ENCODE peak calls at places on chromosomes 3 and 15, in eight cellular contexts. One of them, this sample, is unnamed.

GRCh38 chr15:57517027-57517671 is 74.6 kb upstream of the MYZAP start:
- DNase-seq in fibroblast of gingiva: no peak
- DNase-seq in ACHN: no peak
- DNase-seq in upper lobe of right lung: no peak
- DNase-seq in RWPE1: no peak
- DNase-seq in sciatic nerve: no peak
- DNase-seq in mucosa of gallbladder: no peak
- DNase-seq in left colon: no peak
- DNase-seq in this sample: no peak

GRCh38 chr3:109803274-109803673 is 465.9 kb upstream of the DPPA4 start:
- DNase-seq in upper lobe of right lung: no peak
- DNase-seq in ACHN: peak; percentile 13
- DNase-seq in fibroblast of gingiva: no peak
- DNase-seq in mucosa of gallbladder: no peak
- DNase-seq in left colon: no peak
- DNase-seq in sciatic nerve: no peak
- DNase-seq in RWPE1: peak; percentile 13
- DNase-seq in this sample: peak; percentile 36

GRCh38 chr3:111031538-111031937 is 40.1 kb upstream of the NECTIN3 start:
- DNase-seq in sciatic nerve: no peak
- DNase-seq in mucosa of gallbladder: no peak
- DNase-seq in left colon: no peak
- DNase-seq in RWPE1: no peak
- DNase-seq in upper lobe of right lung: no peak
- DNase-seq in fibroblast of gingiva: no peak
- DNase-seq in ACHN: no peak
- DNase-seq in this sample: no peak

GRCh38 chr3:160580938-160581337 is 15.6 kb upstream of the KPNA4 start:
- DNase-seq in sciatic nerve: no peak
- DNase-seq in mucosa of gallbladder: no peak
- DNase-seq in upper lobe of right lung: no peak
- DNase-seq in ACHN: no peak
- DNase-seq in RWPE1: no peak
- DNase-seq in left colon: no peak
- DNase-seq in fibroblast of gingiva: no peak
- DNase-seq in this sample: no peak

GRCh38 chr3:136546718-136547117 is 205.5 kb downstream of the STAG1 start:
- DNase-seq in upper lobe of right lung: no peak
- DNase-seq in left colon: no peak
- DNase-seq in ACHN: peak; percentile 40
- DNase-seq in fibroblast of gingiva: no peak
- DNase-seq in sciatic nerve: no peak
- DNase-seq in RWPE1: no peak
- DNase-seq in mucosa of gallbladder: no peak
- DNase-seq in this sample: peak; percentile 7

GRCh38 chr3:190449801-190450200 is at the start of gene TMEM207:
- DNase-seq in RWPE1: no peak
- DNase-seq in fibroblast of gingiva: no peak
- DNase-seq in upper lobe of right lung: no peak
- DNase-seq in sciatic nerve: no peak
- DNase-seq in mucosa of gallbladder: no peak
- DNase-seq in left colon: no peak
- DNase-seq in ACHN: no peak
- DNase-seq in this sample: peak; percentile 21

GRCh38 chr3:187458383-187458782 is 90.2 kb downstream of the RTP4 start:
- DNase-seq in left colon: no peak
- DNase-seq in upper lobe of right lung: no peak
- DNase-seq in sciatic nerve: no peak
- DNase-seq in RWPE1: no peak
- DNase-seq in mucosa of gallbladder: no peak
- DNase-seq in ACHN: no peak
- DNase-seq in fibroblast of gingiva: no peak
- DNase-seq in this sample: no peak

GRCh38 chr3:194556086-194557056 is 69.6 kb upstream of the ATP13A3 start:
- DNase-seq in upper lobe of right lung: peak; percentile 49
- DNase-seq in left colon: no peak
- DNase-seq in mucosa of gallbladder: no peak
- DNase-seq in sciatic nerve: no peak
- DNase-seq in fibroblast of gingiva: no peak
- DNase-seq in ACHN: no peak
- DNase-seq in RWPE1: no peak
- DNase-seq in this sample: no peak

GRCh38 chr3:4735243-4735642 is 242.1 kb downstream of the ITPR1 start:
- DNase-seq in ACHN: no peak
- DNase-seq in mucosa of gallbladder: no peak
- DNase-seq in left colon: no peak
- DNase-seq in fibroblast of gingiva: no peak
- DNase-seq in RWPE1: no peak
- DNase-seq in sciatic nerve: no peak
- DNase-seq in upper lobe of right lung: no peak
- DNase-seq in this sample: no peak

GRCh38 chr15:67062365-67062985 is 2.9 kb upstream of the SMAD3 start:
- DNase-seq in mucosa of gallbladder: no peak
- DNase-seq in ACHN: no peak
- DNase-seq in upper lobe of right lung: no peak
- DNase-seq in fibroblast of gingiva: no peak
- DNase-seq in RWPE1: no peak
- DNase-seq in sciatic nerve: no peak
- DNase-seq in left colon: no peak
- DNase-seq in this sample: no peak

GRCh38 chr3:47283596-47284364 is 1.0 kb downstream of the KLHL18 start:
- DNase-seq in left colon: no peak
- DNase-seq in mucosa of gallbladder: no peak
- DNase-seq in ACHN: peak; percentile 7
- DNase-seq in fibroblast of gingiva: no peak
- DNase-seq in RWPE1: peak; percentile 7
- DNase-seq in upper lobe of right lung: no peak
- DNase-seq in sciatic nerve: no peak
- DNase-seq in this sample: no peak

GRCh38 chr3:126126811-126127431 is 43.0 kb upstream of the SLC41A3 start:
- DNase-seq in upper lobe of right lung: peak; percentile 56
- DNase-seq in left colon: peak; percentile 10
- DNase-seq in sciatic nerve: peak; percentile 44
- DNase-seq in ACHN: no peak
- DNase-seq in fibroblast of gingiva: no peak
- DNase-seq in RWPE1: no peak
- DNase-seq in mucosa of gallbladder: no peak
- DNase-seq in this sample: no peak

GRCh38 chr3:17258823-17259436 is 374.2 kb downstream of the PLCL2 start:
- DNase-seq in left colon: no peak
- DNase-seq in fibroblast of gingiva: peak; percentile 9
- DNase-seq in upper lobe of right lung: no peak
- DNase-seq in ACHN: peak; percentile 42
- DNase-seq in sciatic nerve: no peak
- DNase-seq in mucosa of gallbladder: no peak
- DNase-seq in RWPE1: peak; percentile 8
- DNase-seq in this sample: peak; percentile 41

GRCh38 chr3:50352762-50353161 is 2.1 kb downstream of the CYB561D2 start:
- DNase-seq in mucosa of gallbladder: no peak
- DNase-seq in fibroblast of gingiva: no peak
- DNase-seq in left colon: no peak
- DNase-seq in upper lobe of right lung: no peak
- DNase-seq in RWPE1: no peak
- DNase-seq in sciatic nerve: no peak
- DNase-seq in ACHN: peak; percentile 41
- DNase-seq in this sample: peak; percentile 38

GRCh38 chr15:56890038-56890437 is 28.4 kb upstream of the TCF12 start:
- DNase-seq in upper lobe of right lung: no peak
- DNase-seq in mucosa of gallbladder: no peak
- DNase-seq in ACHN: no peak
- DNase-seq in sciatic nerve: no peak
- DNase-seq in RWPE1: no peak
- DNase-seq in fibroblast of gingiva: no peak
- DNase-seq in left colon: no peak
- DNase-seq in this sample: no peak

GRCh38 chr3:187678869-187679268 is 8.7 kb upstream of the SST start:
- DNase-seq in ACHN: peak; percentile 44
- DNase-seq in fibroblast of gingiva: peak; percentile 56
- DNase-seq in RWPE1: peak; percentile 43
- DNase-seq in left colon: no peak
- DNase-seq in mucosa of gallbladder: peak; percentile 41
- DNase-seq in sciatic nerve: peak; percentile 68
- DNase-seq in upper lobe of right lung: no peak
- DNase-seq in this sample: peak; percentile 45